ENCODE peak calls at places on chromosomes 16 and 17, in nine cellular contexts. K is left ventricle myocardium inferior; G is ascending aorta; Y is CD8-positive, alpha-beta T cell; R is fibroblast of villous mesenchyme; L is cardiac fibroblast; U is MM.1S; Q is dorsolateral prefrontal cortex; S is IMR-90. M is an unnamed sample.

GRCh38 chr17:59238904-59239303 is 18.6 kb downstream of the GDPD1 start:
- DNase-seq in S (no peak), U (no peak), Q (no peak), Y (no peak), K (no peak), L (no peak), G (no peak), R (no peak), M (no peak)

GRCh38 chr16:3501783-3502400 is 1.1 kb downstream of the CLUAP1 start:
- DNase-seq in Y (no peak), K (no peak), U (no peak), S (no peak), G (no peak), L (no peak), Q (no peak), R (no peak), M (no peak)

GRCh38 chr16:57946181-57946801 is 24.6 kb downstream of the CNGB1 start:
- DNase-seq in U (no peak), L (no peak), Q (no peak), Y (no peak), R (no peak), G (no peak), K (no peak), S (no peak), M (no peak)

GRCh38 chr17:70642059-70642458 is 472.7 kb downstream of the KCNJ2 start:
- DNase-seq in L (no peak), S (no peak), Y (no peak), K (no peak), U (no peak), G (no peak), Q (no peak), R (no peak), M (no peak)

GRCh38 chr16:17370233-17371013 is 100.3 kb downstream of the XYLT1 start:
- DNase-seq in Q (peak; percentile 34), U (no peak), S (peak; percentile 69), R (no peak), Y (no peak), K (no peak), G (no peak), L (no peak), M (no peak)

GRCh38 chr17:19904412-19904811 is 36.7 kb upstream of the ULK2 start:
- DNase-seq in K (no peak), Q (no peak), G (no peak), Y (no peak), R (peak; percentile 23), S (peak; percentile 60), U (no peak), L (peak; percentile 31), M (no peak)

GRCh38 chr16:56864910-56865309 is at the start of gene SLC12A3:
- DNase-seq in K (no peak), Y (no peak), Q (no peak), U (no peak), S (no peak), G (no peak), L (no peak), R (no peak), M (no peak)

GRCh38 chr16:66193543-66194229 is 172.8 kb upstream of the CDH5 start:
- DNase-seq in Q (no peak), S (no peak), Y (no peak), G (no peak), K (no peak), R (no peak), U (no peak), L (no peak), M (no peak)

GRCh38 chr17:51087072-51087757 is 33.5 kb downstream of the SPAG9 start:
- DNase-seq in S (peak; percentile 50), G (no peak), U (no peak), R (no peak), L (no peak), Q (no peak), Y (no peak), K (no peak), M (no peak)

GRCh38 chr17:59669411-59669810 is 37.8 kb downstream of the PTRH2 start:
- DNase-seq in R (no peak), Q (no peak), S (no peak), L (no peak), G (no peak), K (no peak), U (no peak), Y (no peak), M (no peak)

GRCh38 chr16:67458121-67458641 is 22.8 kb downstream of the ATP6V0D1 start:
- DNase-seq in L (no peak), U (no peak), K (peak; percentile 54), S (no peak), G (no peak), Y (no peak), Q (no peak), R (no peak), M (no peak)

GRCh38 chr17:38604479-38605229 is 1.1 kb downstream of the SRCIN1 start:
- DNase-seq in K (no peak), S (no peak), L (no peak), Q (peak; percentile 77), G (no peak), R (no peak), Y (no peak), U (peak; percentile 7), M (no peak)

GRCh38 chr17:66627985-66628384 is 206.9 kb upstream of the CACNG5 start:
- DNase-seq in Y (no peak), K (no peak), G (no peak), R (peak; percentile 86), S (no peak), L (peak; percentile 29), Q (no peak), U (no peak), M (no peak)

GRCh38 chr17:49680314-49680713 is 2.4 kb upstream of the SPOP start:
- DNase-seq in Q (no peak), Y (no peak), U (no peak), S (no peak), L (no peak), G (no peak), R (no peak), K (no peak), M (no peak)

GRCh38 chr16:87534030-87534653 is 41.3 kb upstream of the ZCCHC14 start:
- DNase-seq in U (no peak), L (no peak), S (peak; percentile 24), K (no peak), Y (no peak), R (no peak), G (no peak), Q (no peak), M (no peak)

GRCh38 chr17:78664476-78665384 is 87.5 kb upstream of the DNAH17 start:
- DNase-seq in G (no peak), Y (no peak), S (peak; percentile 23), L (peak; percentile 22), Q (no peak), R (no peak), K (no peak), U (no peak), M (no peak)

DNA sequence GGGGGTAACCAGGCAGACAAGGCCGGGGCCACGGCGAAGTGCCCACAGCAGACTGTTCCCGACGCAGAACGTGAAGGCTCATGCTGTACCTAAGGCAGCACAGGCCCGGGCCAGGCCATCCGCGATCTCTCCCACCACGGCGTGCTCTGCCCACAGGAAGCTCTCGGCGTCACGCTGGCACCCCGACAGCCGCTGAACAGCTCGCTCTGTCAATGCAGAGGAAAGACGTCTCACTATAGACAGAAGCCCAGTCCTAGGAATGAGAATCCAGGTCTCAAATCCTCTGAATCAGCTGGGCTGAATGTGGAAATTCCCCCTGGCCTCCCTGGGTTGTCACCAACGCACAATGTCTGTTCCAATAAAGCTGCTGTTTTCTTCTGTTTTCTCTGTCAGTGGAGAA is 21.4 kb downstream of the SERPINF1 start:
- DNase-seq in G (no peak), Q (no peak), U (no peak), S (no peak), K (no peak), R (peak; percentile 64), Y (no peak), L (no peak), M (no peak)
- H3K4me3 ChIP-seq in G (peak overlapping the region; percentile 20), Q (no peak overlapping the region), U (no peak overlapping the region), S (no peak overlapping the region), K (peak overlapping the region; percentile 43), R (no peak overlapping the region), Y (no peak overlapping the region), L (no peak overlapping the region), M (peak overlapping the region; percentile 10)

GRCh38 chr17:7820231-7820630 is 13.8 kb upstream of the KDM6B start:
- DNase-seq in K (no peak), S (no peak), R (no peak), L (no peak), Q (no peak), U (no peak), G (no peak), Y (no peak), M (no peak)

GRCh38 chr17:7822126-7822525 is 11.9 kb upstream of the KDM6B start:
- DNase-seq in Q (no peak), R (no peak), Y (no peak), S (no peak), U (no peak), L (no peak), G (no peak), K (no peak), M (no peak)

GRCh38 chr17:7823581-7824001 is 10.4 kb upstream of the KDM6B start:
- DNase-seq in Y (no peak), U (no peak), G (no peak), K (no peak), L (no peak), R (no peak), S (no peak), Q (no peak), M (no peak)

GRCh38 chr17:7824021-7824924 is 9.7 kb upstream of the KDM6B start:
- DNase-seq in R (no peak), L (no peak), Y (no peak), K (no peak), S (no peak), Q (no peak), U (no peak), G (no peak), M (no peak)

GRCh38 chr17:7825206-7825980 is 8.6 kb upstream of the KDM6B start:
- DNase-seq in G (no peak), L (peak; percentile 53), R (no peak), Q (no peak), U (no peak), K (no peak), S (no peak), Y (no peak), M (no peak)
- TF ChIP-seq CTCF in G (no peak), L (peak; percentile 18), R (peak; percentile 15), Q (no peak), U (peak; percentile 23), K (peak; percentile 18), S (no peak), Y (peak; percentile 10), M (no peak)

DNA sequence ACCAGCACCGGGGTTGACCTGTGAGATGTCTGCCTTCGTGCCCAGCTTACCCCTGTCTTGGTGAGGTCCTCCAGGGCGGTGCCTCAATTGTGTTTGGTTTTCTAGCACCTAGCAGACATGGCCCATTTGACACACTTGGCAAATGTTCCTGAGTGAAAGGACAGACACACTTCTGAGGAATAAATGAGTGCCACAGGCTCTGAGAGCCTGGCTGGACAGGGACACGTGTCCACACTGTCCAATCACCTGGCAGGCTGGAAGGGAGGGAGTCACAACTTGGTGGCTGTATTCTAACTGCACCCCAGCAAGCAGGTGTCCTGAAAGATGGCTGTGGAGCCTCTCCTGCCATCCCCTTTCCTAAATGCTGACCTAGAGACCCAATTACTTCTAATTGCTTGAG is 7.4 kb downstream of the MAP3K14 start:
- DNase-seq in L (no peak), U (no peak), Y (no peak), S (no peak), G (no peak), K (no peak), Q (no peak), R (no peak), M (no peak)
- H3K4me3 ChIP-seq in L (no peak overlapping the region), U (no peak overlapping the region), Y (no peak overlapping the region), S (no peak overlapping the region), G (no peak overlapping the region), K (no peak overlapping the region), Q (no peak overlapping the region), R (no peak overlapping the region), M (no peak overlapping the region)

GRCh38 chr16:71440669-71441347 is 1.0 kb downstream of the TLE7 start:
- DNase-seq in L (no peak), S (no peak), G (no peak), K (no peak), Q (no peak), U (no peak), R (no peak), Y (no peak), M (no peak)
- TF ChIP-seq CTCF in L (peak; percentile 5), S (no peak), G (no peak), K (no peak), Q (no peak), U (peak; percentile 37), R (peak; percentile 37), Y (no peak), M (no peak)

M was measured in thoracic aorta.